ENCODE peak calls at places on chromosomes 13 and 19, in six cellular contexts. B, I, P, G, Z and U are unnamed samples.

GRCh38 chr19:41430907-41431306 is 3.7 kb upstream of the B3GNT8 start:
- DNase-seq in P (no peak), I (no peak), B (no peak), G (no peak), Z (no peak), U (no peak)

GRCh38 chr19:45442927-45443461 is 19.3 kb upstream of the ERCC1 start:
- DNase-seq in B (no peak), G (no peak), I (no peak), P (peak), Z (peak), U (peak)

GRCh38 chr19:38654478-38655079 is 7.1 kb downstream of the ACTN4 start:
- DNase-seq in B (no peak), I (no peak), P (no peak), G (no peak), Z (no peak), U (no peak)

GRCh38 chr19:12194827-12195500 is 32.1 kb downstream of the ZNF136 start:
- DNase-seq in P (peak), G (no peak), I (peak), B (peak), Z (no peak), U (peak)

GRCh38 chr19:49790866-49791265 is 22.2 kb downstream of the FUZ start:
- DNase-seq in G (no peak), Z (no peak), P (peak), B (no peak), I (no peak), U (no peak)

GRCh38 chr13:27869436-27870090 is 50.2 kb upstream of the PDX1 start:
- DNase-seq in G (no peak), Z (no peak), P (no peak), I (no peak), B (no peak), U (no peak)

GRCh38 chr13:20565120-20565736 is 1.7 kb upstream of the IFT88 start:
- DNase-seq in I (peak), B (peak), P (no peak), G (no peak), Z (peak), U (no peak)

GRCh38 chr19:11225172-11225571 is 14.2 kb upstream of the ANGPTL8 start:
- DNase-seq in Z (no peak), G (no peak), P (no peak), I (no peak), B (no peak), U (no peak)

GRCh38 chr19:46220038-46220615 is 9.4 kb upstream of the IGFL1 start:
- DNase-seq in B (no peak), P (no peak), G (no peak), Z (no peak), I (no peak), U (no peak)

GRCh38 chr13:50167224-50167947 is 152.1 kb downstream of the KCNRG start:
- DNase-seq in I (no peak), P (no peak), Z (peak), B (no peak), G (no peak), U (no peak)

GRCh38 chr13:46577656-46578589 is 25.0 kb downstream of the LRCH1 start:
- DNase-seq in P (no peak), G (no peak), B (no peak), Z (no peak), I (no peak), U (no peak)

GRCh38 chr19:33683881-33684549 is 62.3 kb downstream of the CHST8 start:
- DNase-seq in G (peak), P (no peak), Z (peak), I (peak), B (peak), U (no peak)

GRCh38 chr19:17488593-17489391 is 18.5 kb downstream of the SLC27A1 start:
- DNase-seq in B (peak), Z (peak), P (peak), I (peak), G (peak), U (peak)

GRCh38 chr13:27252467-27252866 is 1.1 kb downstream of the RPL21 start:
- DNase-seq in G (no peak), I (no peak), B (no peak), Z (no peak), P (no peak), U (no peak)

GRCh38 chr13:99132295-99132835 is 68.3 kb upstream of the UBAC2 start:
- DNase-seq in I (no peak), Z (no peak), B (no peak), G (no peak), P (no peak), U (no peak)

GRCh38 chr19:45138303-45138751 is 22.5 kb downstream of the NKPD1 start:
- DNase-seq in Z (no peak), B (no peak), P (no peak), I (no peak), G (no peak), U (no peak)

GRCh38 chr19:283395-283794 is 7.8 kb downstream of the PLPP2 start:
- DNase-seq in G (no peak), Z (no peak), I (no peak), B (no peak), P (no peak), U (no peak)

GRCh38 chr19:893775-894090 is 449 bp downstream of the RNU6-9 start:
- DNase-seq in G (no peak), I (no peak), B (no peak), P (no peak), Z (no peak), U (no peak)

GRCh38 chr19:22945560-22945959 is 57.4 kb downstream of the ZNF728 start:
- DNase-seq in B (no peak), Z (peak), I (no peak), P (no peak), G (no peak), U (no peak)

GRCh38 chr19:42178791-42179500 is 38.5 kb downstream of the DEDD2 start:
- DNase-seq in I (no peak), B (no peak), P (no peak), G (no peak), Z (peak), U (no peak)

GRCh38 chr19:49413348-49413747 is 9.9 kb downstream of the PTH2 start:
- DNase-seq in Z (no peak), I (no peak), P (no peak), G (no peak), B (no peak), U (no peak)

GRCh38 chr19:14375055-14375581 is 6.1 kb upstream of the ADGRE5 start:
- DNase-seq in Z (peak), G (no peak), I (no peak), P (peak), B (no peak), U (peak)

GRCh38 chr19:17078920-17079709 is 3.5 kb downstream of the MYO9B start:
- DNase-seq in B (peak), G (no peak), I (no peak), P (no peak), Z (peak), U (no peak)

GRCh38 chr13:99281811-99282263 is 23.7 kb upstream of the GPR18 start:
- DNase-seq in G (no peak), Z (peak), P (peak), I (no peak), B (no peak), U (peak)

GRCh38 chr19:55544776-55545439 is 435 bp downstream of the SBK3 start:
- DNase-seq in P (no peak), Z (no peak), B (no peak), G (no peak), I (no peak), U (no peak)

GRCh38 chr19:46616631-46617322 is 8.1 kb downstream of the PTGIR start:
- DNase-seq in B (peak), Z (peak), G (no peak), P (peak), I (peak), U (no peak)

DNA sequence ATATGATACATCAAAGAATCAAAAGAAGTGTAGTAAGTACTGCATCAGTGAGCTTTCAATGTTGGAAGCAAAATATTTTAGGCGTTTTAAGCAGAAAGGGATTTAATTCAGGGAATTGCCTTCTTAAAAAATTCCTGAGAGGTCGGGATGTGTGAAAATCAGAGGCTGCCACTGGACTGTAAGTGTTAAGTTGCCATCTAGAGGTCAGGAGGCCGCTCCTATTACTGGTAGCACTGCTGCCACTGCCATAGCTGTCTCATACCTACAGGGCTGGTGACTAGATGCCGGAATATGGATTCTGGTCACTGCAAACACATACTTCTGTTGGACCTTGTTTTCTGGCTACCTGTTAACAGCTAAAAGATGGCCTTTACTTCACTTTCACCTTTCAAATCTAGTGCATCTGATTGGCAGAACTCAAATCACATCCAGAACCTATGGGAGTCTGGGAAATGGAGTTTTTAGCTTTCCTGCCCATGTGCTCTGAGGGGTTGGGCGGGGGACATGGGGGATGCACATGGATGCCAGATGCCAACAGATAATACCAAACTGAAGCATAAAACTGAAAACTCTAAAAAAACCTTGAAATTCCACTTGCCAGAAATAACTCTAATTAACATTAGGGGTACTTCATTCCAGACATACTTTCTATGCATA is 29.8 kb downstream of the DGKH start:
- DNase-seq in B (no peak), Z (no peak), I (no peak), P (no peak), G (no peak), U (no peak)
- TF ChIP-seq CTCF in B (no peak), Z (no peak), I (no peak), P (peak), G (no peak), U (no peak)

DNA sequence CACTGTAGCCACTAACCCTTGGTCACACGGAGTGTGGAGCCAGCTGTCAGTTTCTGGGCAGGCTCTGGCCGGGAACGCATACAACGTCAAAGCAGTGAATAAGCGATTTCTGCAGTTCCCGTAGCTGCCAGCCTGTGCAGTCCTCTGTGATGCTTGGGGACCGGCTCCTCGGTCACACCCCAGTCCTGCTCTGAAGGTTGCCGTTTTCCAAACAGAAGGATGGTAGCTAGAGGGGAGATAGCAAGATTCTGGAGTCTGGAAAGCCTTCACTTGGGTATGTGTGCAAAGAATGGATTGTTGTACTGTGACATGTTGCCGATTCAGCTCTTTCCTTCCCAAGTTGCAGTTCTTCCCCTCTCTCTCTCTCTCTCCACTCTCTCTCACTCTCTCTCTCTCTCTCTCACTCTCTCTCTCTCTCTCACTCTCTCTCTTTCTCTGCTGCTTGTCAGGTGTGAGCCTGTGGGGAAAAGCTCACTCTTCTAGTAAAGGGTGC is 38.7 kb upstream of the C1QTNF9 start:
- DNase-seq in P (peak), I (peak), Z (peak), G (no peak), B (peak), U (no peak)
- TF ChIP-seq CTCF in P (peak), I (no peak), Z (no peak), G (no peak), B (no peak), U (no peak)

DNA sequence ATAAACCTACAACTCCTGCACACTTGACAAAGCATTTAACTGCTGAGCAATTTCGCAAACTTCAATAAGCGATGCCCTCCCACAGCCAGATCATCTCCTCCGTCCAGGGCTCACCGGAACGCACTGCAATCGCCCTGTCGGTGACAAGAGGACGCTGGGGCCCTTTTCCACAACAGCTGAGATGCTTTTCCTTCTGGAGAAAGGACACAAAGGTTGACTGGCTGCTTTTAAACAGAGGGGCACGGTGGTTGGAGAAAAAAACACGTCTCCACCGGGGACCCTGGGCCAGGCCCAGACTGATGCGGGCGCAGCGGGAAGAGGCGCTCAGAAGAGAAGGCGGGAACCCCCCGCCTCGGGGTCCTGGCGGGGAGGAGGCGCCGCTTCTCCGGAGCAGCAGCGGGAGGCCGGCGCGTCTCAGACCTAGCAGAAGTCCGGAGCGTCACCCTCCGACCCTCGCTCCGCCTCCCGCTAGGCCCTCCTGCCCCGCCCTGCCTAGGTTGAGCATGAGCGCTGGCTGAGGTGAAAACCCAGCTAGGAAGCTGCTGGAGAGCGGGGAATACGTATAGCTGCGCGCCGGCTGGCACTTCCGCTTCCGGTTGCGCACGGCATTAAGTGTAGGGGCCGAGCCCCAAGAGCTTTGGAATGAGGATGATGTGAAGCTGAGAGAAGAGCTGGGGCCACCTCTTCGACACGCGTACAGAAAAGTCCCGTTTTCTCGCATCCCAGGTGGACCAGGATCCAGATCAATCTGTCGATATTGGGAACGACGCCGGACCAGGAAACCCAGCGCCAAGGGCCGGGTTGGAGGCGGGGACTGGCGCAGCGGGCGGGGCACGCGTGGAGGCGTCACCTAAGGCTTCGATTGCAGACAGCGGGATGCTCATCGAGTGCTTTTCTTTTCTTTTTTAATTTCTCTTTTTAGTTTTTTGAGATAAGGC is at the start of gene ZNF846:
- DNase-seq in Z (peak), G (peak), B (peak), I (peak), P (peak), U (peak)
- TF ChIP-seq CTCF in Z (no peak), G (no peak), B (no peak), I (no peak), P (no peak), U (no peak)

GRCh38 chr19:35739275-35740107 is 2.8 kb downstream of the IGFLR1 start:
- DNase-seq in G (no peak), B (no peak), P (no peak), I (no peak), Z (no peak), U (no peak)

GRCh38 chr19:35741216-35741541 is 1.1 kb downstream of the IGFLR1 start:
- DNase-seq in G (no peak), B (no peak), Z (no peak), P (no peak), I (no peak), U (no peak)

GRCh38 chr19:35740108-35740422 is 2.2 kb downstream of the IGFLR1 start:
- DNase-seq in Z (no peak), B (no peak), P (no peak), I (no peak), G (no peak), U (no peak)

GRCh38 chr19:35742121-35742724 is at the start of gene IGFLR1:
- DNase-seq in Z (peak), G (no peak), I (no peak), P (no peak), B (no peak), U (peak)

DNA sequence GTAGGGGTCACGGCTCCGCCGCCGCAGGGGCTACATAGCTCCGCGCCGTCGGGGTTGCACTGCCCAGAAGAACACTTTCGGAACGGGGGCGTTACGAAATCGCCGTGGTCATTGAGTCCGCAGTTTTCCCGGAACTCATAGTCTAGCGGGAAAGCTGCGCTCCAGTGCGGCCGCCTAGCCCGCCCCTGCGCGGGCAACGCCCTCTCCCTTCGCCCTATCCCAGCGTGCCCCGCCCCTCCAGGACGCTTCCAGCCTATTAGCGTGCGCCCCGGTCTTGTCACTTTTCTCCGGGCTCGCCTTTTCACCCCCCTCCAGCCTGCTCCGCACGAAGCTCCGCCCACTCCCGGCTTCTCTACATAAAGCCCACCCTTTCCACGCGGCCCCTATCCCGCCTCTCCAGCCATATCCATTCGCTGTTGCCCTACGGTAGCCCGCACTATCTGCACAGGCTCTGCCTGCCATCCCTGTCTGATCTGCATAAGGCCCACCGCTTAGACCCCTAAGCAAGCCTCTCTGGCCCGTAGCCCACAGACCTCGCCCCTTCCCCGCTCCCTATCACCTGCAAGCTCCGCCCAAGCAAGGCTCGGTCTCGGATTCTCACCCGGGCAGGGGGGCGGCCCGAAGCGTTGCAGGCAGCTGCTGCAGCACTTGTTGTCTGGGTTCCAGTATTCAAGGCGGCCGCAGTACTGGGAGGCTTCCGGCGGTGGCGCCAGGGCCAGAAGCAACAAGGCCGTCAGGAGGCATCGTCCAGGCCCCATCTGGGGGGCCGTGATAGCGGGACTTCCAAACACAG is 1.6 kb downstream of the IGFLR1 start:
- DNase-seq in P (peak), I (peak), G (peak), Z (peak), B (peak), U (peak)
- TF ChIP-seq CTCF in P (peak), I (no peak), G (peak), Z (no peak), B (no peak), U (no peak)